ENCODE peak calls at places on chromosomes 16 and 17, in five cellular contexts. One of them, this sample, is unnamed.

GRCh38 chr16:15765880-15766279 is 90.9 kb downstream of the MYH11 start:
- DNase-seq in lower lobe of right lung: no peak
- DNase-seq in sigmoid colon: no peak
- DNase-seq in dorsolateral prefrontal cortex: peak
- DNase-seq in prostate gland: peak
- DNase-seq in this sample: peak

GRCh38 chr17:2691069-2691871 is 20.3 kb downstream of the CLUH start:
- DNase-seq in prostate gland: no peak
- DNase-seq in lower lobe of right lung: no peak
- DNase-seq in sigmoid colon: no peak
- DNase-seq in dorsolateral prefrontal cortex: peak
- DNase-seq in this sample: no peak

GRCh38 chr16:1452530-1452929 is 8.2 kb upstream of the CCDC154 start:
- DNase-seq in prostate gland: no peak
- DNase-seq in sigmoid colon: no peak
- DNase-seq in dorsolateral prefrontal cortex: no peak
- DNase-seq in lower lobe of right lung: no peak
- DNase-seq in this sample: no peak

GRCh38 chr17:80855968-80856862 is 135.4 kb upstream of the CHMP6 start:
- DNase-seq in prostate gland: no peak
- DNase-seq in lower lobe of right lung: no peak
- DNase-seq in sigmoid colon: peak
- DNase-seq in dorsolateral prefrontal cortex: peak
- DNase-seq in this sample: no peak

GRCh38 chr17:61409301-61410099 is 9.9 kb downstream of the TBX2 start:
- DNase-seq in prostate gland: peak
- DNase-seq in sigmoid colon: peak
- DNase-seq in dorsolateral prefrontal cortex: no peak
- DNase-seq in lower lobe of right lung: peak
- DNase-seq in this sample: no peak

GRCh38 chr16:53745126-53745525 is 41.2 kb downstream of the FTO start:
- DNase-seq in prostate gland: no peak
- DNase-seq in sigmoid colon: no peak
- DNase-seq in lower lobe of right lung: no peak
- DNase-seq in dorsolateral prefrontal cortex: no peak
- DNase-seq in this sample: no peak

GRCh38 chr16:82603784-82604411 is 22.9 kb upstream of the CDH13 start:
- DNase-seq in lower lobe of right lung: no peak
- DNase-seq in sigmoid colon: no peak
- DNase-seq in dorsolateral prefrontal cortex: peak
- DNase-seq in prostate gland: peak
- DNase-seq in this sample: no peak

GRCh38 chr16:49592507-49593422 is 219.2 kb downstream of the C16orf78 start:
- DNase-seq in lower lobe of right lung: no peak
- DNase-seq in dorsolateral prefrontal cortex: no peak
- DNase-seq in sigmoid colon: no peak
- DNase-seq in prostate gland: no peak
- DNase-seq in this sample: no peak

GRCh38 chr16:1019234-1019933 is 37.8 kb downstream of the SOX8 start:
- DNase-seq in sigmoid colon: no peak
- DNase-seq in prostate gland: no peak
- DNase-seq in dorsolateral prefrontal cortex: peak
- DNase-seq in lower lobe of right lung: no peak
- DNase-seq in this sample: no peak

GRCh38 chr17:5793899-5794298 is 209.6 kb upstream of the NLRP1 start:
- DNase-seq in sigmoid colon: no peak
- DNase-seq in lower lobe of right lung: no peak
- DNase-seq in prostate gland: no peak
- DNase-seq in dorsolateral prefrontal cortex: no peak
- DNase-seq in this sample: no peak

GRCh38 chr17:492015-492399 is 139.4 kb upstream of the RPH3AL start:
- DNase-seq in dorsolateral prefrontal cortex: no peak
- DNase-seq in sigmoid colon: no peak
- DNase-seq in lower lobe of right lung: no peak
- DNase-seq in prostate gland: no peak
- DNase-seq in this sample: no peak

GRCh38 chr17:17328251-17328650 is 25.1 kb downstream of the NT5M start:
- DNase-seq in prostate gland: no peak
- DNase-seq in dorsolateral prefrontal cortex: no peak
- DNase-seq in lower lobe of right lung: peak
- DNase-seq in sigmoid colon: no peak
- DNase-seq in this sample: no peak

GRCh38 chr17:60148300-60148838 is 1.4 kb upstream of the CA4 start:
- DNase-seq in dorsolateral prefrontal cortex: no peak
- DNase-seq in sigmoid colon: no peak
- DNase-seq in prostate gland: no peak
- DNase-seq in lower lobe of right lung: no peak
- DNase-seq in this sample: no peak

GRCh38 chr17:66491665-66492064 is 189.3 kb downstream of the PRKCA start:
- DNase-seq in dorsolateral prefrontal cortex: no peak
- DNase-seq in prostate gland: no peak
- DNase-seq in lower lobe of right lung: no peak
- DNase-seq in sigmoid colon: no peak
- DNase-seq in this sample: no peak
- TF ChIP-seq CTCF in dorsolateral prefrontal cortex: no peak
- TF ChIP-seq CTCF in prostate gland: no peak
- TF ChIP-seq CTCF in lower lobe of right lung: no peak
- TF ChIP-seq CTCF in sigmoid colon: no peak
- TF ChIP-seq CTCF in this sample: no peak

GRCh38 chr17:50952889-50953288 is 86.7 kb upstream of the TOB1 start:
- DNase-seq in dorsolateral prefrontal cortex: no peak
- DNase-seq in prostate gland: no peak
- DNase-seq in lower lobe of right lung: no peak
- DNase-seq in sigmoid colon: no peak
- DNase-seq in this sample: no peak

GRCh38 chr17:50954641-50955121 is 88.5 kb upstream of the TOB1 start:
- DNase-seq in prostate gland: no peak
- DNase-seq in sigmoid colon: no peak
- DNase-seq in lower lobe of right lung: no peak
- DNase-seq in dorsolateral prefrontal cortex: no peak
- DNase-seq in this sample: no peak

GRCh38 chr17:50955160-50955559 is 89.0 kb upstream of the TOB1 start:
- DNase-seq in prostate gland: no peak
- DNase-seq in lower lobe of right lung: no peak
- DNase-seq in dorsolateral prefrontal cortex: no peak
- DNase-seq in sigmoid colon: no peak
- DNase-seq in this sample: no peak

GRCh38 chr17:50953831-50954601 is 87.9 kb upstream of the TOB1 start:
- DNase-seq in prostate gland: peak
- DNase-seq in lower lobe of right lung: peak
- DNase-seq in dorsolateral prefrontal cortex: no peak
- DNase-seq in sigmoid colon: peak
- DNase-seq in this sample: no peak

GRCh38 chr17:50953518-50953830 is 87.3 kb upstream of the TOB1 start:
- DNase-seq in lower lobe of right lung: no peak
- DNase-seq in sigmoid colon: no peak
- DNase-seq in prostate gland: no peak
- DNase-seq in dorsolateral prefrontal cortex: no peak
- DNase-seq in this sample: no peak
- H3K4me3 ChIP-seq in lower lobe of right lung: no peak
- H3K4me3 ChIP-seq in sigmoid colon: no peak
- H3K4me3 ChIP-seq in prostate gland: no peak
- H3K4me3 ChIP-seq in dorsolateral prefrontal cortex: no peak
- H3K4me3 ChIP-seq in this sample: no peak

DNA sequence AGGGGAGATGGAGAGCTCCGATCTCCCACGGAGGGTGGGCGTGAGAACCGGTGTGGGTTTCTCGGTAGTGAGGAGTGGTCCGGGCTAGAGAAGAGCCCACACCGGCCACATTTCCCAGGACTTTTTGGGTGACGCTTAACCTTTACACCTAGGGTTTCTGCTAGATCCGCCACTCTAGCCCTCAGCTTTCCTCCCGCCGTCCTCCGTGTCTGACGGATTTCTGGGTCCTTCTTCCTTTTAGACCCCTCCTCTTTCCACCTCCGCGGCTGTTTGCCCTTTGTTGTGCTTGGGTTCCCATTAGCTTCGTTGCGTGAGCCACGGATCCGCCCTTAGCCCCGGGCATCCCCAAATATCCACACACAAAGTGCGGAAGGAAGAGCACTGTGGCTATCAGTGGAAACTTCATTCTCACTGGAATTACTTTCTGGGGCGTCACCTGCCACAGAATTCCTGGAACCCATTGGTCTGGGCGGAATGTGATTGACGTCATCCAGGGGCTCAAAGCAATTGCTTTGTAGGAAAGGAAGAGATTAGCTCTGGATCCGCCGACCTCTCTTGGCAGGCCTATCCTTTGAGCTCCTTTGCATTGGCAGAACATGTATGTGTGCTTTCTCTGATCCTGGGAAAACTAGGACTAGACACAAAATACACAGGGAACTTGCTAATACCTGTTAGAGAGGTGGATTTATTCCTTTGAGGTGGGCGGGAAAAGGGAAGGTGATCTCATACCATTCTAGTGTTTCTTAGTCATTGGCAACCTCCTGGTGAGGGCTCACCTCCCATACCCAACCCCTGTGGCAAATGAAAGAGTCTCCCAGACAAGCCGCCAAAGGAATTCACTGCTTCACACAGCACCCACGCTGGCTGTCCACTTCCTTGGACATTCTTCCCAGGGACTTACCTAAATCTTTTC is 654 bp downstream of the TNFAIP1 start:
- DNase-seq in prostate gland: peak
- DNase-seq in sigmoid colon: peak
- DNase-seq in dorsolateral prefrontal cortex: peak
- DNase-seq in lower lobe of right lung: no peak
- DNase-seq in this sample: peak
- TF ChIP-seq CTCF in prostate gland: no peak
- TF ChIP-seq CTCF in sigmoid colon: no peak
- TF ChIP-seq CTCF in dorsolateral prefrontal cortex: no peak
- TF ChIP-seq CTCF in lower lobe of right lung: no peak
- TF ChIP-seq CTCF in this sample: no peak

GRCh38 chr17:44387773-44388172 is 1.7 kb downstream of the ITGA2B start:
- DNase-seq in lower lobe of right lung: no peak
- DNase-seq in prostate gland: no peak
- DNase-seq in sigmoid colon: no peak
- DNase-seq in dorsolateral prefrontal cortex: no peak
- DNase-seq in this sample: no peak

GRCh38 chr17:44384823-44385286 is 4.6 kb downstream of the ITGA2B start:
- DNase-seq in prostate gland: no peak
- DNase-seq in sigmoid colon: no peak
- DNase-seq in lower lobe of right lung: no peak
- DNase-seq in dorsolateral prefrontal cortex: no peak
- DNase-seq in this sample: no peak

GRCh38 chr17:44385287-44386181 is 3.9 kb downstream of the ITGA2B start:
- DNase-seq in dorsolateral prefrontal cortex: peak
- DNase-seq in lower lobe of right lung: peak
- DNase-seq in prostate gland: peak
- DNase-seq in sigmoid colon: peak
- DNase-seq in this sample: peak

GRCh38 chr17:44384281-44384822 is 5.1 kb downstream of the ITGA2B start:
- DNase-seq in lower lobe of right lung: no peak
- DNase-seq in dorsolateral prefrontal cortex: no peak
- DNase-seq in sigmoid colon: no peak
- DNase-seq in prostate gland: no peak
- DNase-seq in this sample: no peak

GRCh38 chr17:44386182-44386525 is 3.3 kb downstream of the ITGA2B start:
- DNase-seq in sigmoid colon: no peak
- DNase-seq in prostate gland: no peak
- DNase-seq in lower lobe of right lung: no peak
- DNase-seq in dorsolateral prefrontal cortex: no peak
- DNase-seq in this sample: no peak
- H3K4me3 ChIP-seq in sigmoid colon: no peak
- H3K4me3 ChIP-seq in prostate gland: peak
- H3K4me3 ChIP-seq in lower lobe of right lung: peak
- H3K4me3 ChIP-seq in dorsolateral prefrontal cortex: peak
- H3K4me3 ChIP-seq in this sample: no peak

DNA sequence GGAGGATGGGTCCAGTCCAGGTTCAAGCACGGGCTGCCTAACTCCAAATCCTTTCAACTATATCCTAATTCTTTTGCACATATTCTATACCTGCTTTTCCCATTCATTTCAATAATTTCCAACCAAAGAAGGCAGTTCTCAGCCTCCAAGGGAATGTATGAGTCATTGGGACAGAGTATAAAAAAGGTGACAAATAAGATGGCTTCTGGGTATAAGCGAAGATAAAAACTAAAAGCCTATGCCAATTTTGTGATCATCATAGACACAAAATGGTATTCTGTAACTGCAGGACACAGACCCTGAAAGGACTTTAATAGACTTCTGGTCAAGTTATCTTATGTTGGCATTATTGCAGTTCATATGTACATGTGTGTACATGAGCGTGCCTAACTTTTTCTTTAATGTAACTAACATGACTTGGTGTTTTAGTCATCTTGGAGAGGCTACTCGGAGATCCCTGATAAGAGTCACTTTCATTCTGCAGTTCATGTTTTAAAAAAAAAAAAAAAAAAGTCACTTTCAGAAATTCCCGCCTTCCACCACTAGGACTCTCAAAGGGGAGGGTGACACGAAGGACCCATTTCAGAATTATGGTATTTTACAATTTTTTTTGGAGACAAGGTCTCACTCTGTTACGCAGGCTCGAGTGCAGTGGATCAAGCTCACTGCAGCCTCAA is 17.3 kb downstream of the COG1 start:
- DNase-seq in sigmoid colon: no peak
- DNase-seq in lower lobe of right lung: no peak
- DNase-seq in dorsolateral prefrontal cortex: no peak
- DNase-seq in prostate gland: no peak
- DNase-seq in this sample: no peak
- TF ChIP-seq CTCF in sigmoid colon: no peak
- TF ChIP-seq CTCF in lower lobe of right lung: peak
- TF ChIP-seq CTCF in dorsolateral prefrontal cortex: no peak
- TF ChIP-seq CTCF in prostate gland: no peak
- TF ChIP-seq CTCF in this sample: no peak

This sample was measured in LNCaP clone FGC.